ENCODE peak calls at places on chromosomes 13 and 19, in eight cellular contexts. One of them, this sample, is unnamed.

GRCh38 chr19:31214997-31215396 is 134.2 kb downstream of the TSHZ3 start:
- DNase-seq in MCF 10A: no peak
- DNase-seq in epithelial cell of esophagus: peak; percentile 63
- DNase-seq in Panc1: no peak
- DNase-seq in GM04503: no peak
- DNase-seq in COR-L47: no peak
- DNase-seq in fibroblast of the conjunctiva: no peak
- DNase-seq in activated CD4-positive, alpha-beta T cell treated with anti-CD3 and anti-CD28 coated beads, Interleukin-2, amount 50 U/mL, for 24 hours: peak; percentile 7
- DNase-seq in this sample: no peak

GRCh38 chr13:111904166-111904565 is 162.8 kb upstream of the SOX1 start:
- DNase-seq in Panc1: no peak
- DNase-seq in fibroblast of the conjunctiva: no peak
- DNase-seq in MCF 10A: no peak
- DNase-seq in activated CD4-positive, alpha-beta T cell treated with anti-CD3 and anti-CD28 coated beads, Interleukin-2, amount 50 U/mL, for 24 hours: no peak
- DNase-seq in COR-L47: no peak
- DNase-seq in epithelial cell of esophagus: no peak
- DNase-seq in GM04503: no peak
- DNase-seq in this sample: no peak

GRCh38 chr13:113815151-113816058 is 48.5 kb downstream of the GAS6 start:
- DNase-seq in MCF 10A: no peak
- DNase-seq in activated CD4-positive, alpha-beta T cell treated with anti-CD3 and anti-CD28 coated beads, Interleukin-2, amount 50 U/mL, for 24 hours: peak; percentile 39
- DNase-seq in fibroblast of the conjunctiva: no peak
- DNase-seq in epithelial cell of esophagus: no peak
- DNase-seq in GM04503: no peak
- DNase-seq in COR-L47: no peak
- DNase-seq in Panc1: no peak
- DNase-seq in this sample: no peak

GRCh38 chr13:21913010-21913409 is 242.1 kb downstream of the FGF9 start:
- DNase-seq in COR-L47: no peak
- DNase-seq in epithelial cell of esophagus: no peak
- DNase-seq in activated CD4-positive, alpha-beta T cell treated with anti-CD3 and anti-CD28 coated beads, Interleukin-2, amount 50 U/mL, for 24 hours: no peak
- DNase-seq in Panc1: no peak
- DNase-seq in GM04503: no peak
- DNase-seq in MCF 10A: no peak
- DNase-seq in fibroblast of the conjunctiva: no peak
- DNase-seq in this sample: no peak

GRCh38 chr13:110341445-110342247 is 34.6 kb downstream of the COL4A2 start:
- DNase-seq in fibroblast of the conjunctiva: no peak
- DNase-seq in activated CD4-positive, alpha-beta T cell treated with anti-CD3 and anti-CD28 coated beads, Interleukin-2, amount 50 U/mL, for 24 hours: no peak
- DNase-seq in epithelial cell of esophagus: no peak
- DNase-seq in Panc1: no peak
- DNase-seq in COR-L47: peak; percentile 54
- DNase-seq in GM04503: no peak
- DNase-seq in MCF 10A: no peak
- DNase-seq in this sample: peak; percentile 57

GRCh38 chr13:43307921-43308433 is 284.6 kb downstream of the DNAJC15 start:
- DNase-seq in activated CD4-positive, alpha-beta T cell treated with anti-CD3 and anti-CD28 coated beads, Interleukin-2, amount 50 U/mL, for 24 hours: no peak
- DNase-seq in fibroblast of the conjunctiva: peak; percentile 91
- DNase-seq in COR-L47: peak; percentile 85
- DNase-seq in GM04503: peak; percentile 64
- DNase-seq in MCF 10A: peak; percentile 93
- DNase-seq in epithelial cell of esophagus: peak; percentile 94
- DNase-seq in Panc1: no peak
- DNase-seq in this sample: peak; percentile 29

GRCh38 chr19:49916839-49917733 is 11.9 kb upstream of the ATF5 start:
- DNase-seq in Panc1: no peak
- DNase-seq in GM04503: no peak
- DNase-seq in epithelial cell of esophagus: peak; percentile 35
- DNase-seq in MCF 10A: no peak
- DNase-seq in COR-L47: no peak
- DNase-seq in activated CD4-positive, alpha-beta T cell treated with anti-CD3 and anti-CD28 coated beads, Interleukin-2, amount 50 U/mL, for 24 hours: no peak
- DNase-seq in fibroblast of the conjunctiva: no peak
- DNase-seq in this sample: no peak

GRCh38 chr19:6164906-6165531 is 29.6 kb downstream of the ACSBG2 start:
- DNase-seq in COR-L47: no peak
- DNase-seq in epithelial cell of esophagus: peak; percentile 20
- DNase-seq in fibroblast of the conjunctiva: no peak
- DNase-seq in activated CD4-positive, alpha-beta T cell treated with anti-CD3 and anti-CD28 coated beads, Interleukin-2, amount 50 U/mL, for 24 hours: no peak
- DNase-seq in MCF 10A: peak; percentile 4
- DNase-seq in GM04503: no peak
- DNase-seq in Panc1: no peak
- DNase-seq in this sample: no peak

GRCh38 chr19:2207991-2208860 is 27.9 kb downstream of the PLEKHJ1 start:
- DNase-seq in Panc1: no peak
- DNase-seq in COR-L47: no peak
- DNase-seq in GM04503: peak; percentile 59
- DNase-seq in fibroblast of the conjunctiva: peak; percentile 53
- DNase-seq in MCF 10A: no peak
- DNase-seq in activated CD4-positive, alpha-beta T cell treated with anti-CD3 and anti-CD28 coated beads, Interleukin-2, amount 50 U/mL, for 24 hours: no peak
- DNase-seq in epithelial cell of esophagus: peak; percentile 43
- DNase-seq in this sample: no peak

GRCh38 chr19:5691930-5692784 is 2.1 kb downstream of the RPL36 start:
- DNase-seq in MCF 10A: peak; percentile 39
- DNase-seq in activated CD4-positive, alpha-beta T cell treated with anti-CD3 and anti-CD28 coated beads, Interleukin-2, amount 50 U/mL, for 24 hours: no peak
- DNase-seq in GM04503: no peak
- DNase-seq in fibroblast of the conjunctiva: no peak
- DNase-seq in epithelial cell of esophagus: peak; percentile 21
- DNase-seq in COR-L47: no peak
- DNase-seq in Panc1: no peak
- DNase-seq in this sample: no peak

GRCh38 chr13:91155512-91156114 is 191.9 kb upstream of the MIR17HG start:
- DNase-seq in fibroblast of the conjunctiva: no peak
- DNase-seq in Panc1: no peak
- DNase-seq in MCF 10A: no peak
- DNase-seq in activated CD4-positive, alpha-beta T cell treated with anti-CD3 and anti-CD28 coated beads, Interleukin-2, amount 50 U/mL, for 24 hours: no peak
- DNase-seq in GM04503: no peak
- DNase-seq in epithelial cell of esophagus: peak; percentile 45
- DNase-seq in COR-L47: no peak
- DNase-seq in this sample: no peak

GRCh38 chr19:47729468-47729798 is 15.9 kb upstream of the NOP53 start:
- DNase-seq in fibroblast of the conjunctiva: peak; percentile 69
- DNase-seq in COR-L47: no peak
- DNase-seq in MCF 10A: peak; percentile 98
- DNase-seq in epithelial cell of esophagus: peak; percentile 97
- DNase-seq in activated CD4-positive, alpha-beta T cell treated with anti-CD3 and anti-CD28 coated beads, Interleukin-2, amount 50 U/mL, for 24 hours: no peak
- DNase-seq in GM04503: no peak
- DNase-seq in Panc1: peak; percentile 51
- DNase-seq in this sample: no peak

GRCh38 chr19:46860846-46861690 is at the start of gene ARHGAP35:
- DNase-seq in MCF 10A: peak; percentile 87
- DNase-seq in GM04503: no peak
- DNase-seq in COR-L47: no peak
- DNase-seq in activated CD4-positive, alpha-beta T cell treated with anti-CD3 and anti-CD28 coated beads, Interleukin-2, amount 50 U/mL, for 24 hours: no peak
- DNase-seq in fibroblast of the conjunctiva: no peak
- DNase-seq in Panc1: no peak
- DNase-seq in epithelial cell of esophagus: peak; percentile 85
- DNase-seq in this sample: peak; percentile 87

GRCh38 chr19:15195381-15195964 is 5.3 kb downstream of the NOTCH3 start:
- DNase-seq in fibroblast of the conjunctiva: no peak
- DNase-seq in COR-L47: no peak
- DNase-seq in GM04503: no peak
- DNase-seq in activated CD4-positive, alpha-beta T cell treated with anti-CD3 and anti-CD28 coated beads, Interleukin-2, amount 50 U/mL, for 24 hours: peak; percentile 14
- DNase-seq in Panc1: no peak
- DNase-seq in MCF 10A: peak; percentile 73
- DNase-seq in epithelial cell of esophagus: peak; percentile 96
- DNase-seq in this sample: peak; percentile 60